ENCODE peak calls at places on chromosomes 13 and 19, in five cellular contexts. One of them, this sample, is unnamed.

GRCh38 chr19:18754501-18754900 is 36.6 kb downstream of the COMP start:
- DNase-seq in activated CD4-positive, alpha-beta T cell treated with anti-CD3 and anti-CD28 coated beads for 24 hours: no peak
- DNase-seq in NCI-H2171: no peak
- DNase-seq in naive thymus-derived CD8-positive, alpha-beta T cell: no peak
- DNase-seq in IMR-90: no peak
- DNase-seq in this sample: no peak

GRCh38 chr13:76778906-76779305 is 107.3 kb downstream of the KCTD12 start:
- DNase-seq in activated CD4-positive, alpha-beta T cell treated with anti-CD3 and anti-CD28 coated beads for 24 hours: no peak
- DNase-seq in NCI-H2171: no peak
- DNase-seq in naive thymus-derived CD8-positive, alpha-beta T cell: no peak
- DNase-seq in IMR-90: no peak
- DNase-seq in this sample: no peak

GRCh38 chr13:39397221-39397620 is 205.8 kb downstream of the LHFPL6 start:
- DNase-seq in activated CD4-positive, alpha-beta T cell treated with anti-CD3 and anti-CD28 coated beads for 24 hours: no peak
- DNase-seq in NCI-H2171: no peak
- DNase-seq in naive thymus-derived CD8-positive, alpha-beta T cell: no peak
- DNase-seq in IMR-90: no peak
- DNase-seq in this sample: no peak

GRCh38 chr13:113978741-113979481 is 5.0 kb upstream of the C13orf46 start:
- DNase-seq in activated CD4-positive, alpha-beta T cell treated with anti-CD3 and anti-CD28 coated beads for 24 hours: no peak
- DNase-seq in NCI-H2171: no peak
- DNase-seq in naive thymus-derived CD8-positive, alpha-beta T cell: no peak
- DNase-seq in IMR-90: no peak
- DNase-seq in this sample: no peak

GRCh38 chr13:75530536-75530935 is 7.1 kb downstream of the COMMD6 start:
- DNase-seq in activated CD4-positive, alpha-beta T cell treated with anti-CD3 and anti-CD28 coated beads for 24 hours: no peak
- DNase-seq in NCI-H2171: no peak
- DNase-seq in naive thymus-derived CD8-positive, alpha-beta T cell: no peak
- DNase-seq in IMR-90: no peak
- DNase-seq in this sample: no peak

GRCh38 chr19:2385053-2385721 is 25.1 kb downstream of the TMPRSS9 start:
- DNase-seq in activated CD4-positive, alpha-beta T cell treated with anti-CD3 and anti-CD28 coated beads for 24 hours: no peak
- DNase-seq in NCI-H2171: peak; percentile 95
- DNase-seq in naive thymus-derived CD8-positive, alpha-beta T cell: peak; percentile 12
- DNase-seq in IMR-90: peak; percentile 79
- DNase-seq in this sample: peak; percentile 92

GRCh38 chr19:38710928-38711725 is 33.1 kb downstream of the CAPN12 start:
- DNase-seq in activated CD4-positive, alpha-beta T cell treated with anti-CD3 and anti-CD28 coated beads for 24 hours: no peak
- DNase-seq in NCI-H2171: no peak
- DNase-seq in naive thymus-derived CD8-positive, alpha-beta T cell: no peak
- DNase-seq in IMR-90: no peak
- DNase-seq in this sample: no peak

GRCh38 chr13:43206858-43207257 is 183.5 kb downstream of the DNAJC15 start:
- DNase-seq in activated CD4-positive, alpha-beta T cell treated with anti-CD3 and anti-CD28 coated beads for 24 hours: no peak
- DNase-seq in NCI-H2171: no peak
- DNase-seq in naive thymus-derived CD8-positive, alpha-beta T cell: no peak
- DNase-seq in IMR-90: no peak
- DNase-seq in this sample: no peak

GRCh38 chr13:109862627-109863026 is 76.2 kb upstream of the IRS2 start:
- DNase-seq in activated CD4-positive, alpha-beta T cell treated with anti-CD3 and anti-CD28 coated beads for 24 hours: no peak
- DNase-seq in NCI-H2171: no peak
- DNase-seq in naive thymus-derived CD8-positive, alpha-beta T cell: no peak
- DNase-seq in IMR-90: peak; percentile 80
- DNase-seq in this sample: no peak

This sample was measured in mesendoderm.